ENCODE peak calls at places on chromosomes 7 and 10, in eight cellular contexts. L is kidney; Q is CD8-positive, alpha-beta memory T cell; B is activated CD4-positive, alpha-beta T cell treated with anti-CD3 and anti-CD28 coated beads for 4 hours; U is HEK293T; M is NCI-H2107; V is midbrain; Y is ureter. R is an unnamed sample.

GRCh38 chr7:79453558-79454324 is at the start of gene MAGI2:
- DNase-seq in L (peak), Q (no peak), B (no peak), U (peak), M (no peak), V (peak), Y (peak), R (no peak)

GRCh38 chr10:74922921-74923320 is 96.5 kb downstream of the KAT6B start:
- DNase-seq in L (no peak), Q (no peak), B (no peak), U (no peak), M (no peak), V (no peak), Y (no peak), R (no peak)

GRCh38 chr10:128009768-128010167 is 102.9 kb downstream of the PTPRE start:
- DNase-seq in L (no peak), Q (no peak), B (no peak), U (no peak), M (no peak), V (no peak), Y (no peak), R (no peak)

GRCh38 chr10:58087896-58088295 is 179.8 kb downstream of the IPMK start:
- DNase-seq in L (no peak), Q (no peak), B (no peak), U (no peak), M (no peak), V (no peak), Y (no peak), R (no peak)

GRCh38 chr7:26181474-26182227 is 18.9 kb downstream of the HNRNPA2B1 start:
- DNase-seq in L (no peak), Q (no peak), B (no peak), U (no peak), M (no peak), V (no peak), Y (no peak), R (no peak)

GRCh38 chr7:66950763-66951162 is 29.7 kb downstream of the TMEM248 start:
- DNase-seq in L (no peak), Q (no peak), B (no peak), U (no peak), M (no peak), V (peak), Y (no peak), R (no peak)

GRCh38 chr10:48976208-48976607 is 36.6 kb upstream of the LRRC18 start:
- DNase-seq in L (no peak), Q (no peak), B (no peak), U (no peak), M (no peak), V (peak), Y (no peak), R (no peak)

GRCh38 chr10:117609095-117609821 is 66.7 kb downstream of the EMX2 start:
- DNase-seq in L (no peak), Q (no peak), B (no peak), U (no peak), M (no peak), V (peak), Y (no peak), R (no peak)

GRCh38 chr7:21361413-21362130 is 66.3 kb upstream of the SP4 start:
- DNase-seq in L (no peak), Q (no peak), B (no peak), U (no peak), M (no peak), V (no peak), Y (no peak), R (no peak)

GRCh38 chr10:79380125-79380917 is 33.1 kb downstream of the PPIF start:
- DNase-seq in L (peak), Q (no peak), B (no peak), U (no peak), M (no peak), V (no peak), Y (peak), R (no peak)

GRCh38 chr7:121113288-121113687 is 124.8 kb downstream of the CPED1 start:
- DNase-seq in L (no peak), Q (no peak), B (no peak), U (no peak), M (no peak), V (no peak), Y (no peak), R (no peak)

GRCh38 chr7:80622531-80622930 is 15.9 kb upstream of the CD36 start:
- DNase-seq in L (no peak), Q (no peak), B (no peak), U (no peak), M (no peak), V (no peak), Y (no peak), R (no peak)

GRCh38 chr10:27838291-27838690 is 92.7 kb upstream of the MKX start:
- DNase-seq in L (no peak), Q (no peak), B (no peak), U (no peak), M (no peak), V (no peak), Y (no peak), R (no peak)

R was measured in NT2/D1.